ENCODE peak calls at places on chromosomes 12 and 14, in eight cellular contexts. B is MM.1S; Q is SK-N-SH; P is CD8-positive, alpha-beta T cell; I is breast epithelium; N is body of pancreas; Z is heart left ventricle; W is IMR-90. Y is an unnamed sample. For H3K4me1, the result is how much of the 10 kb centered on the place peaks cover.

GRCh38 chr12:107571492-107571891 is 114.1 kb upstream of the PWP1 start:
- DNase-seq in Q (no peak), W (no peak), Z (no peak), B (no peak), P (no peak), I (no peak), N (no peak), Y (no peak)

GRCh38 chr14:73829526-73830431 is 21.9 kb upstream of the PTGR2 start:
- DNase-seq in N (no peak), Q (no peak), I (no peak), B (no peak), Z (no peak), P (no peak), W (peak), Y (no peak)

GRCh38 chr12:51923506-51924365 is 16.4 kb downstream of the ACVRL1 start:
- DNase-seq in W (no peak), I (peak), B (peak), N (peak), Z (peak), P (peak), Q (peak), Y (peak)

GRCh38 chr14:91354979-91355685 is 62.5 kb downstream of the CCDC88C start:
- DNase-seq in N (no peak), Q (peak), B (peak), Z (no peak), I (no peak), P (no peak), W (no peak), Y (no peak)

GRCh38 chr12:100141998-100142850 is 450 bp downstream of the BLTP3B start:
- DNase-seq in Z (peak), I (peak), N (peak), Q (peak), B (peak), P (peak), W (no peak), Y (peak)

GRCh38 chr12:116697305-116698130 is 40.4 kb downstream of the SPRING1 start:
- DNase-seq in N (peak), I (no peak), Q (peak), Z (peak), P (no peak), B (no peak), W (no peak), Y (no peak)

GRCh38 chr12:12661086-12661485 is 34.9 kb downstream of the GPR19 start:
- DNase-seq in B (no peak), I (no peak), N (no peak), W (peak), Z (no peak), P (no peak), Q (no peak), Y (no peak)

GRCh38 chr12:123966596-123966995 is 6.0 kb downstream of the CCDC92 start:
- DNase-seq in W (peak), B (no peak), Z (no peak), Q (no peak), I (no peak), P (no peak), N (no peak), Y (no peak)

GRCh38 chr14:92950773-92951172 is 27.8 kb downstream of the CHGA start:
- DNase-seq in W (no peak), I (no peak), Z (peak), B (no peak), N (no peak), Q (no peak), P (no peak), Y (no peak)

GRCh38 chr12:11839093-11839641 is 189.7 kb downstream of the ETV6 start:
- DNase-seq in W (peak), I (no peak), B (no peak), Z (peak), P (no peak), Q (no peak), N (peak), Y (no peak)

GRCh38 chr14:93993382-93993781 is 3.7 kb upstream of the CCDC197 start:
- DNase-seq in Q (no peak), P (no peak), I (no peak), W (no peak), B (no peak), Z (no peak), N (no peak), Y (no peak)

GRCh38 chr12:131102991-131103609 is 149.4 kb downstream of the ADGRD1 start:
- DNase-seq in Q (no peak), N (no peak), P (no peak), B (no peak), Z (no peak), W (no peak), I (peak), Y (peak)

GRCh38 chr12:121170581-121171260 is 38.0 kb downstream of the P2RX7 start:
- DNase-seq in B (no peak), N (no peak), P (no peak), W (no peak), Q (no peak), Z (no peak), I (no peak), Y (no peak)

GRCh38 chr14:104937694-104938365 is 13.2 kb downstream of the PLD4 start:
- DNase-seq in Z (no peak), B (no peak), W (no peak), P (no peak), I (no peak), N (no peak), Q (no peak), Y (no peak)

GRCh38 chr12:5505751-5506150 is 73.8 kb downstream of the NTF3 start:
- DNase-seq in Z (no peak), B (no peak), I (no peak), Q (no peak), W (no peak), P (no peak), N (no peak), Y (no peak)

GRCh38 chr12:60100852-60101251 is 505.0 kb downstream of the SLC16A7 start:
- DNase-seq in I (no peak), N (no peak), W (no peak), Q (no peak), Z (no peak), P (no peak), B (no peak), Y (no peak)
- H3K4me3 ChIP-seq in I (no peak), N (no peak), W (no peak), Q (no peak), Z (no peak), P (no peak), B (no peak), Y (no peak)

DNA sequence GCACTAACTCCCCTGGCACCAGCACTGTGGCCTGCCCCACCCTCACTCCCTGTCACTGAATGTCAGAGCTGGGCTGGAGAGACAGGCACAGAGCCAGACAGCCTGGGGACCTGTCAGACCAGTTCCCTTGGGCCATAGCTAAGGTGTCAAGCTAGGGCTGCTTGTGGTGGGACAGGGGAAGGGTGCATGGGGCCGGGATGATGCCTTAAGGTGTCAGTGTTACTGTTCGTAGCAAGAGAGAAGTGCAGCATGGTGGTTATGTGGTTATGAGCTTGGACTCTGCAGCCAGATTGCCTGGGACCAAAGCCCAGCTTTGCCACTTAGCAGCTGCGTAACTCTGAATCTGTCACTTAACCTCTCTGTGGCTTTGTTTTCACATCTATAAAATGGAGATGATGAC is 3.8 kb downstream of the RAPGEF3 start:
- DNase-seq in W (no peak), Q (no peak), N (peak), I (no peak), P (no peak), B (peak), Z (peak), Y (no peak)
- H3K4me1 ChIP-seq in W (under half), Q (under half), N (half or more), I (under half), P (under half), B (under half), Z (under half), Y (under half)

DNA sequence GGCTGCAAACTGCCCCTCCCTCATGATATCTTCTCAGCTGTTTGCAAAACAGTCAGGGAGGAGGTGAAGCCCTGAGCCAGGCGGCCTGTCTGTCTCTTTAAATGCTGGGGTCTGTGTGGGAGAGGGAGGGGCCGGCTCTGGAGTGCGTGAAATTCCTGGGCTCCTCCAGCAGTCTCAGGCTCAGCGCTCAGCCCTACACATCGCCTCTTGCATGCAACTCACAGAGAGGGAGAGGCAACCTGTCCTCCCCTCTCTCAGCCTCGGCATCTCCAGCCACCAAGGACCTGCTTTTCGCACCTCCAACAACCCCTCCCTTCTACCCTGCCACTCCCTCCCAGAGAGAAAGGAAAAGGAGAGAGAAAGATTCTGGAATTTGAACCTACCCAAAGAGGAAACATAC is at the start of gene NRXN3:
- DNase-seq in N (no peak), B (no peak), W (no peak), Z (no peak), I (no peak), Q (peak), P (no peak), Y (no peak)
- H3K4me3 ChIP-seq in N (no peak), B (no peak), W (no peak), Z (peak), I (peak), Q (no peak), P (no peak), Y (no peak)

GRCh38 chr12:46468159-46468558 is 95.6 kb upstream of the SLC38A2 start:
- DNase-seq in W (no peak), N (peak), Q (no peak), P (no peak), I (no peak), B (no peak), Z (peak), Y (no peak)
- H3K4me1 ChIP-seq in W (under half), N (under half), Q (under half), P (under half), I (under half), B (under half), Z (under half), Y (under half)